ENCODE peak calls at places on chromosomes 1 and 21, in five cellular contexts. X is tibial artery, A is left ventricle myocardium inferior, U is gastrocnemius medialis, J is hepatocyte. G is an unnamed sample.
A peak's percentile ranks its signal among the peaks of the same experiment; 100 is the strongest.

GRCh38 chr1:234778215-234779159 is 168.5 kb upstream of the IRF2BP2 start:
- DNase-seq in J (peak; percentile 33), A (no peak), U (no peak), X (no peak), G (peak; percentile 77)

GRCh38 chr1:155014709-155015508 is 12.3 kb downstream of the ZBTB7B start:
- DNase-seq in X (no peak), J (no peak), U (no peak), A (no peak), G (no peak)

GRCh38 chr1:52668711-52669110 is 29.4 kb downstream of the COA7 start:
- DNase-seq in U (no peak), A (no peak), J (no peak), X (no peak), G (no peak)

GRCh38 chr1:168372857-168373520 is 92.3 kb downstream of the TBX19 start:
- DNase-seq in X (no peak), J (peak; percentile 13), A (no peak), U (no peak), G (no peak)

GRCh38 chr1:67347688-67348472 is 40.2 kb downstream of the IL12RB2 start:
- DNase-seq in X (no peak), J (peak; percentile 70), A (peak; percentile 20), U (peak; percentile 67), G (peak; percentile 51)

GRCh38 chr1:78078358-78078757 is 32.6 kb downstream of the GIPC2 start:
- DNase-seq in U (no peak), J (no peak), A (no peak), X (no peak), G (no peak)

GRCh38 chr1:180165096-180165495 is 10.4 kb downstream of the QSOX1 start:
- DNase-seq in A (no peak), J (no peak), U (peak; percentile 30), X (no peak), G (no peak)

GRCh38 chr1:226496616-226497015 is 51.9 kb upstream of the STUM start:
- DNase-seq in U (no peak), X (no peak), A (no peak), J (no peak), G (no peak)

GRCh38 chr1:52574594-52574993 is 21.7 kb upstream of the TUT4 start:
- DNase-seq in J (peak; percentile 61), X (no peak), A (no peak), U (no peak), G (no peak)

GRCh38 chr1:115794976-115795375 is 26.5 kb upstream of the CASQ2 start:
- DNase-seq in A (no peak), U (no peak), J (no peak), X (no peak), G (no peak)

GRCh38 chr21:29078884-29079765 is 5.7 kb upstream of the CCT8 start:
- DNase-seq in X (no peak), A (no peak), J (no peak), U (no peak), G (no peak)

GRCh38 chr1:94146273-94146672 is 25.3 kb upstream of the ABCA4 start:
- DNase-seq in U (no peak), A (no peak), J (no peak), X (no peak), G (no peak)

GRCh38 chr1:204915856-204916485 is 45.3 kb downstream of the NFASC start:
- DNase-seq in A (no peak), X (no peak), U (no peak), J (no peak), G (no peak)

DNA sequence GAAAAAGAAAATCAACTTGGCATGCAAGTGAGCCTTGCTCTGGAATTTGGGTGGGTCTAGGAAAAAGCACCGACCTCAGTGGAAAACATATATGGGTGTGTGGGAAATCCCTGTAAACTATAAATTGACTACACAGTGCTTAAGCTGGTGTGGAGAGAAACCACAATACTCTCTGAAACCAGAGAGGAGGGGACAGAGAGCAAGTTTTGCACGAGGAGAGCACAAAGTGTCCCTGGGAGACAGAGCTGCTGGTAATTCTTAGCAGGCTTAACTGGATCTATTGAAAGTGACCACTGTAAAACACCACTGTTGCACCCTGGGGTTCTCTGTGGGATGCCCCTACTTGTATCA is 12.8 kb downstream of the KCNJ15 start:
- DNase-seq in X (no peak), J (peak; percentile 26), A (no peak), U (no peak), G (no peak)
- H3K4me3 ChIP-seq in X (no peak overlapping the region), J (no peak overlapping the region), A (no peak overlapping the region), U (no peak overlapping the region), G (no peak overlapping the region)

GRCh38 chr1:160308451-160309182 is 23.7 kb upstream of the PEX19 start:
- DNase-seq in U (no peak), X (no peak), A (no peak), J (no peak), G (peak; percentile 59)
- H3K36me3 ChIP-seq in U (peaks cover 99% of the 10 kb centered on the region), X (peaks cover 100% of the 10 kb centered on the region), A (peaks cover 100% of the 10 kb centered on the region), J (no peaks in the 10 kb centered on the region), G (peaks cover 42% of the 10 kb centered on the region)

GRCh38 chr1:24191860-24192259 is 4.8 kb upstream of the IFNLR1 start:
- DNase-seq in U (no peak), X (no peak), A (no peak), J (peak; percentile 64), G (no peak)
- H3K4me3 ChIP-seq in U (no peak overlapping the region), X (no peak overlapping the region), A (no peak overlapping the region), J (no peak overlapping the region), G (no peak overlapping the region)

DNA sequence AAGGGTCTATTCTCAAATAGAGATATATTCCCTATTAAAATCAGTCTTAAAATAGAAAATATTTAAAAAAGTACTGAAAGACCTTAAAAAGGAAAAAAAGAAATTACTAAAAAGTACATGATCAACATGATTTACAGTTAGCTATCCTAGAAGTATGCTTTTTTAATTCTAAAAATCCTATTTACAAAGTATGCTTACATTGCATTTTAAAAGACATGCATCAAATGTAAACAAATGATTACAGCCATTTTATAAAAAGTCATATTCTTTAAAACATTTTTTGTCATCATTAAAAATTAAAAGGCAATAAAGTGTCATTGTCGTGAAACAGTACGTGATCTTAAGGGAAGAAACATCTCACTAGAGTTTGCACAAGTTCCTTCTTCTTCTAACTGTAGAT is 7.9 kb upstream of the C1orf52 start:
- DNase-seq in U (no peak), A (no peak), J (no peak), X (no peak), G (no peak)
- H3K36me3 ChIP-seq in U (peaks cover 44% of the 10 kb centered on the region), A (peaks cover 68% of the 10 kb centered on the region), J (peaks cover 3% of the 10 kb centered on the region), X (peaks cover 61% of the 10 kb centered on the region), G (peaks cover 15% of the 10 kb centered on the region)

GRCh38 chr1:158814970-158815369 is 16.2 kb upstream of the MNDA start:
- DNase-seq in U (no peak), A (no peak), X (no peak), J (no peak), G (no peak)
- H3K4me3 ChIP-seq in U (no peak overlapping the region), A (no peak overlapping the region), X (no peak overlapping the region), J (no peak overlapping the region), G (no peak overlapping the region)

GRCh38 chr1:229636042-229636441 is 10.0 kb downstream of the URB2 start:
- DNase-seq in A (no peak), X (no peak), J (no peak), U (no peak), G (no peak)
- H3K36me3 ChIP-seq in A (peaks cover 51% of the 10 kb centered on the region), X (peaks cover 62% of the 10 kb centered on the region), J (no peaks in the 10 kb centered on the region), U (peaks cover 36% of the 10 kb centered on the region), G (peaks cover 27% of the 10 kb centered on the region)